ENCODE peak calls at places on chromosomes 11 and 22, in five cellular contexts. N, E, X, R and Q are unnamed samples.

GRCh38 chr22:28783786-28784671 is 11.5 kb downstream of the CCDC117 start:
- DNase-seq in N (no peak), E (no peak), X (no peak), R (no peak), Q (no peak)

GRCh38 chr22:27975381-27976013 is 56.4 kb upstream of the PITPNB start:
- DNase-seq in N (no peak), E (peak; percentile 35), X (no peak), R (no peak), Q (no peak)

GRCh38 chr11:60852060-60852638 is 3.6 kb downstream of the PTGDR2 start:
- DNase-seq in N (no peak), E (no peak), X (no peak), R (no peak), Q (no peak)

GRCh38 chr22:49869855-49870712 is 16.4 kb downstream of the ZBED4 start:
- DNase-seq in N (no peak), E (no peak), X (no peak), R (peak; percentile 26), Q (no peak)

GRCh38 chr22:17777717-17778044 is 3.4 kb upstream of the BID start:
- DNase-seq in N (no peak), E (no peak), X (no peak), R (no peak), Q (no peak)

GRCh38 chr11:125313271-125314222 is 149.0 kb downstream of the PKNOX2 start:
- DNase-seq in N (no peak), E (no peak), X (peak; percentile 43), R (no peak), Q (no peak)

GRCh38 chr22:39699631-39700348 is 129.2 kb downstream of the CACNA1I start:
- DNase-seq in N (no peak), E (no peak), X (no peak), R (no peak), Q (no peak)

GRCh38 chr11:65425105-65425970 is 2.7 kb downstream of the NEAT1 start:
- DNase-seq in N (peak; percentile 36), E (peak; percentile 82), X (no peak), R (peak; percentile 82), Q (no peak)

GRCh38 chr11:9267680-9268079 is 2.5 kb upstream of the DENND5A start:
- DNase-seq in N (no peak), E (no peak), X (no peak), R (no peak), Q (no peak)

GRCh38 chr11:75490221-75491181 is 35.2 kb downstream of the GDPD5 start:
- DNase-seq in N (no peak), E (peak; percentile 42), X (no peak), R (no peak), Q (no peak)

GRCh38 chr11:120344302-120345004 is 8.2 kb downstream of the ARHGEF12 start:
- DNase-seq in N (no peak), E (peak; percentile 42), X (no peak), R (peak; percentile 51), Q (no peak)

GRCh38 chr11:95999604-96000003 is 75.7 kb upstream of the MTMR2 start:
- DNase-seq in N (no peak), E (peak; percentile 26), X (no peak), R (no peak), Q (no peak)

GRCh38 chr22:34489861-34490260 is 569.6 kb upstream of the LARGE1 start:
- DNase-seq in N (no peak), E (no peak), X (no peak), R (no peak), Q (no peak)

GRCh38 chr11:22715971-22716370 is 49.6 kb downstream of the GAS2 start:
- DNase-seq in N (no peak), E (no peak), X (no peak), R (no peak), Q (no peak)

GRCh38 chr11:29328961-29329441 is 687.8 kb downstream of the KCNA4 start:
- DNase-seq in N (no peak), E (peak; percentile 83), X (no peak), R (no peak), Q (peak; percentile 7)

GRCh38 chr22:30855266-30855665 is 113.3 kb downstream of the MORC2 start:
- DNase-seq in N (no peak), E (no peak), X (no peak), R (no peak), Q (no peak)

GRCh38 chr11:45053736-45054446 is 92.5 kb upstream of the PRDM11 start:
- DNase-seq in N (no peak), E (no peak), X (no peak), R (no peak), Q (no peak)

GRCh38 chr11:86162257-86162656 is 82.3 kb upstream of the EED start:
- DNase-seq in N (peak; percentile 36), E (peak; percentile 87), X (peak; percentile 58), R (no peak), Q (no peak)

GRCh38 chr11:59429924-59430516 is 3.8 kb upstream of the OR5A2 start:
- DNase-seq in N (peak; percentile 69), E (peak; percentile 59), X (no peak), R (no peak), Q (peak; percentile 55)

GRCh38 chr11:66467034-66467659 is 442 bp downstream of the PELI3 start:
- DNase-seq in N (no peak), E (peak; percentile 51), X (no peak), R (no peak), Q (peak; percentile 62)

GRCh38 chr11:17412488-17413180 is 24.2 kb upstream of the KCNJ11 start:
- DNase-seq in N (no peak), E (no peak), X (no peak), R (no peak), Q (peak; percentile 33)

GRCh38 chr11:117437041-117437790 is 109.6 kb downstream of the CEP164 start:
- DNase-seq in N (no peak), E (no peak), X (no peak), R (no peak), Q (no peak)

GRCh38 chr11:35192347-35192746 is 53.4 kb downstream of the CD44 start:
- DNase-seq in N (no peak), E (peak; percentile 66), X (peak; percentile 70), R (no peak), Q (no peak)

GRCh38 chr11:61749607-61750217 is 2.7 kb upstream of the MYRF start:
- DNase-seq in N (no peak), E (peak; percentile 84), X (no peak), R (no peak), Q (no peak)

GRCh38 chr22:49727881-49728563 is 99.7 kb downstream of the BRD1 start:
- DNase-seq in N (no peak), E (no peak), X (no peak), R (no peak), Q (no peak)

GRCh38 chr22:28442264-28442950 is 237.2 kb downstream of the TTC28 start:
- DNase-seq in N (peak; percentile 36), E (peak; percentile 89), X (peak; percentile 91), R (peak; percentile 29), Q (peak; percentile 74)

GRCh38 chr11:8987446-8987845 is 16.4 kb downstream of the NRIP3 start:
- DNase-seq in N (no peak), E (no peak), X (no peak), R (no peak), Q (no peak)

GRCh38 chr11:97684486-97685439 is 1295.0 kb downstream of the JRKL start:
- DNase-seq in N (no peak), E (peak; percentile 26), X (no peak), R (no peak), Q (no peak)

GRCh38 chr11:102138677-102139076 is 28.4 kb downstream of the YAP1 start:
- DNase-seq in N (no peak), E (peak; percentile 84), X (no peak), R (no peak), Q (peak; percentile 20)

GRCh38 chr11:107691003-107691402 is 20.9 kb downstream of the SLN start:
- DNase-seq in N (no peak), E (peak; percentile 41), X (no peak), R (no peak), Q (no peak)

GRCh38 chr11:117387992-117388765 is 60.5 kb downstream of the CEP164 start:
- DNase-seq in N (no peak), E (peak; percentile 56), X (no peak), R (no peak), Q (no peak)

GRCh38 chr11:123202723-123203122 is 7.7 kb upstream of the CLMP start:
- DNase-seq in N (no peak), E (no peak), X (peak; percentile 53), R (no peak), Q (no peak)

GRCh38 chr11:103633037-103633788 is 403.2 kb upstream of the DDI1 start:
- DNase-seq in N (no peak), E (peak; percentile 86), X (no peak), R (no peak), Q (peak; percentile 56)

GRCh38 chr11:38159038-38159437 is 1561.0 kb upstream of the RAG2 start:
- DNase-seq in N (no peak), E (no peak), X (no peak), R (no peak), Q (no peak)
- H3K4me1 ChIP-seq in N (no peaks in the 10 kb centered on the region), E (no peaks in the 10 kb centered on the region), X (no peaks in the 10 kb centered on the region), R (no peaks in the 10 kb centered on the region), Q (peaks cover 6% of the 10 kb centered on the region)

GRCh38 chr11:31817054-31817620 is 6.0 kb upstream of the PAX6 start:
- DNase-seq in N (no peak), E (no peak), X (no peak), R (no peak), Q (peak; percentile 39)

GRCh38 chr11:31816467-31817053 is 5.4 kb upstream of the PAX6 start:
- DNase-seq in N (no peak), E (no peak), X (no peak), R (no peak), Q (no peak)

GRCh38 chr11:31813961-31814868 is 3.1 kb upstream of the PAX6 start:
- DNase-seq in N (no peak), E (no peak), X (no peak), R (no peak), Q (no peak)

GRCh38 chr11:31817621-31818493 is 6.7 kb upstream of the PAX6 start:
- DNase-seq in N (no peak), E (no peak), X (no peak), R (no peak), Q (no peak)

DNA sequence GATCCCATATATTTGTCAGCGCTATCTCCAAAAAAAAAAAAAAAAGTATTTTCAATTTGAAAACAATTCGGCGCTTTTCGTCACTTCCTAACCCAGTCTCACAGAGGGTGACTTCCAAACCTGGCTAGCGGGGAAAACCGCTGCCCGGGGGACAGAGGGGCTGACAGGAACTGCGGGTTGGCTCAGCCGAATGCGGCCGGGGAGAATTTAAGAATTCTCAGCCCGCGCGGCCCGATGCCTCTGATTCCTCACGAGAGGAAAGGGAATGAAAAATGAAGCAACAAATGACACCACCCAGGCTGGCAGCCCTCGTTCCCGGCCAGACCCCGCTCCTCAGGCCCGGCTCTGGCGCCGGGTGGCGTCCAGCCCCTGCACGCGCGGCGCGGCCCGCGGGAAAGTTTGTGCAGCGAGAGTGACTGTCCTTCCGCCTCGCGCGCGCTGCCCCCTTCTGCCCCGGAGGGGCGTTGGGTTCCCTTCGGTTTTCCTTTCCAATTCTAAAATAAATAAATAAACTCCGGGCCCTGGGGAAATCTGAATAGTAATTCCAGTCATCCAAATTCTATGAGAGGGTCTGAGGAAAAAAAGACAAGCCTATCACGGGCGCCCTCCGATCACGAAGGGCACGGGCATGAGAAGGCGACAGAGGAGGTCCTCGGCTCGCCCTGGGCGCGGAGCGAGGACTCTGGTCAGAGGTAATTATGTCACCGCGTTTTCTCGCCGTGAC is 4.8 kb upstream of the PAX6 start:
- DNase-seq in N (peak; percentile 3), E (no peak), X (no peak), R (no peak), Q (no peak)
- H3K27me3 ChIP-seq in N (peaks cover 100% of the 10 kb centered on the region), E (peaks cover 100% of the 10 kb centered on the region), X (peaks cover 95% of the 10 kb centered on the region), R (peaks cover 27% of the 10 kb centered on the region), Q (peaks cover 61% of the 10 kb centered on the region)

GRCh38 chr11:20155683-20156279 is 4.5 kb downstream of the DBX1 start:
- DNase-seq in N (no peak), E (no peak), X (no peak), R (no peak), Q (no peak)
- H3K4me3 ChIP-seq in N (no peak overlapping the region), E (no peak overlapping the region), X (peak overlapping the region; percentile 41), R (no peak overlapping the region), Q (no peak overlapping the region)

GRCh38 chr22:38199826-38200559 is 1.8 kb upstream of the MAFF start:
- DNase-seq in N (no peak), E (no peak), X (no peak), R (no peak), Q (no peak)
- H3K4me1 ChIP-seq in N (peaks cover 19% of the 10 kb centered on the region), E (no peaks in the 10 kb centered on the region), X (peaks cover 6% of the 10 kb centered on the region), R (peaks cover 23% of the 10 kb centered on the region), Q (peaks cover 11% of the 10 kb centered on the region)